ENCODE peak calls at places on chromosome 11, in nine cellular contexts. U is stimulated activated naive CD8-positive, alpha-beta T cell treated with anti-CD3 and anti-CD28 coated beads, Interleukin-15, amount 100 ng/mL, for 72 hours; O is EL; N is nephron progenitor cell; Z is mammary epithelial cell; B is foreskin fibroblast; Q is neural progenitor cell; L is stimulated activated CD8-positive, alpha-beta memory T cell treated with anti-CD3 and anti-CD28 coated beads, Interleukin-15, amount 100 ng/mL, for 48 hours; K is HS-27A. T is an unnamed sample.
A peak's percentile ranks its signal among the peaks of the same experiment; 100 is the strongest.

GRCh38 chr11:92447586-92447985 is 223.0 kb downstream of the FAT3 start:
- DNase-seq in K (no peak), Q (no peak), U (no peak), Z (no peak), L (no peak), N (no peak), B (no peak), O (no peak), T (no peak)

GRCh38 chr11:72624496-72625201 is 49.6 kb downstream of the PDE2A start:
- DNase-seq in B (no peak), Z (no peak), O (no peak), U (no peak), K (no peak), N (no peak), L (no peak), Q (no peak), T (no peak)

GRCh38 chr11:74171630-74172465 is 759 bp downstream of the PPME1 start:
- DNase-seq in U (no peak), O (peak; percentile 15), N (no peak), Q (no peak), K (no peak), L (no peak), B (peak; percentile 20), Z (peak; percentile 31), T (no peak)

GRCh38 chr11:114359342-114359741 is 41.0 kb downstream of the C11orf71 start:
- DNase-seq in B (peak; percentile 49), U (no peak), N (no peak), O (peak; percentile 47), K (no peak), L (no peak), Z (no peak), Q (no peak), T (no peak)

GRCh38 chr11:2444301-2445106 is at the start of the genes KCNQ1 and TRPM5:
- DNase-seq in Z (no peak), B (peak; percentile 17), N (peak; percentile 77), O (peak; percentile 34), Q (peak; percentile 89), K (no peak), U (peak; percentile 76), L (peak; percentile 49), T (no peak)

GRCh38 chr11:129377739-129378138 is 2.1 kb downstream of the BARX2 start:
- DNase-seq in K (no peak), U (no peak), L (no peak), O (no peak), B (no peak), N (no peak), Z (no peak), Q (no peak), T (no peak)

GRCh38 chr11:23840872-23841271 is 656.0 kb upstream of the LUZP2 start:
- DNase-seq in L (no peak), Z (no peak), B (no peak), K (no peak), U (no peak), O (no peak), Q (no peak), N (no peak), T (no peak)

GRCh38 chr11:113849713-113850112 is 25.7 kb downstream of the USP28 start:
- DNase-seq in U (no peak), O (no peak), N (no peak), B (no peak), K (no peak), Q (no peak), Z (no peak), L (no peak), T (no peak)

GRCh38 chr11:46254135-46254491 is 23.3 kb upstream of the CREB3L1 start:
- DNase-seq in Q (no peak), K (no peak), B (no peak), N (no peak), Z (no peak), U (no peak), O (no peak), L (no peak), T (no peak)

GRCh38 chr11:79616392-79616831 is 175.6 kb upstream of the TENM4 start:
- DNase-seq in Q (no peak), O (no peak), K (no peak), N (no peak), Z (peak; percentile 86), L (no peak), B (no peak), U (no peak), T (no peak)

GRCh38 chr11:75986966-75987365 is 172.0 kb downstream of the UVRAG start:
- DNase-seq in Q (no peak), Z (no peak), U (no peak), L (no peak), K (no peak), N (no peak), O (no peak), B (peak; percentile 15), T (no peak)

GRCh38 chr11:2369320-2369719 is 7.8 kb upstream of the CD81 start:
- DNase-seq in U (no peak), L (no peak), Z (no peak), O (no peak), K (no peak), N (no peak), B (no peak), Q (no peak), T (no peak)

GRCh38 chr11:76107946-76108345 is 98.4 kb downstream of the WNT11 start:
- DNase-seq in Q (no peak), Z (no peak), N (no peak), O (no peak), U (no peak), B (peak; percentile 84), L (no peak), K (no peak), T (no peak)

GRCh38 chr11:29025001-29025400 is 916.8 kb downstream of the METTL15 start:
- DNase-seq in U (no peak), K (no peak), N (no peak), B (no peak), L (no peak), Q (no peak), O (peak; percentile 60), Z (no peak), T (no peak)